ENCODE peak calls at places on chromosomes 2 and 18, in ten cellular contexts. One of them, this sample, is unnamed.

GRCh38 chr2:238945433-238946150 is 97.7 kb downstream of the TWIST2 start:
- DNase-seq in choroid plexus epithelial cell: peak
- DNase-seq in globus pallidus: peak
- DNase-seq in GM23338: peak
- DNase-seq in activated CD4-positive, alpha-beta T cell treated with anti-CD3 and anti-CD28 coated beads, Interleukin-2, amount 50 U/mL, for 1 hour: no peak
- DNase-seq in NCI-H2029: no peak
- DNase-seq in left cardiac atrium: peak
- DNase-seq in amygdala: no peak
- DNase-seq in naive thymus-derived CD4-positive, alpha-beta T cell: peak
- DNase-seq in D341Med: no peak
- DNase-seq in this sample: peak

GRCh38 chr2:200751786-200752185 is 59.9 kb upstream of the BZW1 start:
- DNase-seq in choroid plexus epithelial cell: no peak
- DNase-seq in amygdala: no peak
- DNase-seq in D341Med: no peak
- DNase-seq in activated CD4-positive, alpha-beta T cell treated with anti-CD3 and anti-CD28 coated beads, Interleukin-2, amount 50 U/mL, for 1 hour: no peak
- DNase-seq in naive thymus-derived CD4-positive, alpha-beta T cell: no peak
- DNase-seq in NCI-H2029: no peak
- DNase-seq in globus pallidus: no peak
- DNase-seq in left cardiac atrium: no peak
- DNase-seq in GM23338: no peak
- DNase-seq in this sample: no peak

GRCh38 chr2:241508240-241508509 is 209 bp downstream of the STK25 start:
- DNase-seq in amygdala: no peak
- DNase-seq in choroid plexus epithelial cell: no peak
- DNase-seq in naive thymus-derived CD4-positive, alpha-beta T cell: no peak
- DNase-seq in NCI-H2029: no peak
- DNase-seq in D341Med: peak
- DNase-seq in activated CD4-positive, alpha-beta T cell treated with anti-CD3 and anti-CD28 coated beads, Interleukin-2, amount 50 U/mL, for 1 hour: no peak
- DNase-seq in globus pallidus: no peak
- DNase-seq in left cardiac atrium: no peak
- DNase-seq in GM23338: no peak
- DNase-seq in this sample: no peak

GRCh38 chr2:120594856-120595685 is 140.6 kb upstream of the GLI2 start:
- DNase-seq in activated CD4-positive, alpha-beta T cell treated with anti-CD3 and anti-CD28 coated beads, Interleukin-2, amount 50 U/mL, for 1 hour: no peak
- DNase-seq in GM23338: peak
- DNase-seq in amygdala: no peak
- DNase-seq in naive thymus-derived CD4-positive, alpha-beta T cell: no peak
- DNase-seq in globus pallidus: no peak
- DNase-seq in NCI-H2029: no peak
- DNase-seq in choroid plexus epithelial cell: no peak
- DNase-seq in D341Med: peak
- DNase-seq in left cardiac atrium: no peak
- DNase-seq in this sample: no peak

GRCh38 chr2:29582062-29582461 is 339.3 kb downstream of the ALK start:
- DNase-seq in D341Med: no peak
- DNase-seq in naive thymus-derived CD4-positive, alpha-beta T cell: no peak
- DNase-seq in NCI-H2029: no peak
- DNase-seq in GM23338: no peak
- DNase-seq in activated CD4-positive, alpha-beta T cell treated with anti-CD3 and anti-CD28 coated beads, Interleukin-2, amount 50 U/mL, for 1 hour: no peak
- DNase-seq in left cardiac atrium: no peak
- DNase-seq in globus pallidus: no peak
- DNase-seq in amygdala: no peak
- DNase-seq in choroid plexus epithelial cell: no peak
- DNase-seq in this sample: no peak

GRCh38 chr2:237242091-237242536 is 156.4 kb downstream of the COPS8 start:
- DNase-seq in GM23338: no peak
- DNase-seq in left cardiac atrium: no peak
- DNase-seq in choroid plexus epithelial cell: no peak
- DNase-seq in activated CD4-positive, alpha-beta T cell treated with anti-CD3 and anti-CD28 coated beads, Interleukin-2, amount 50 U/mL, for 1 hour: no peak
- DNase-seq in D341Med: no peak
- DNase-seq in globus pallidus: no peak
- DNase-seq in amygdala: no peak
- DNase-seq in naive thymus-derived CD4-positive, alpha-beta T cell: no peak
- DNase-seq in NCI-H2029: no peak
- DNase-seq in this sample: peak

GRCh38 chr18:3952031-3952430 is 502.1 kb downstream of the TGIF1 start:
- DNase-seq in left cardiac atrium: no peak
- DNase-seq in D341Med: no peak
- DNase-seq in NCI-H2029: no peak
- DNase-seq in choroid plexus epithelial cell: no peak
- DNase-seq in globus pallidus: no peak
- DNase-seq in amygdala: no peak
- DNase-seq in naive thymus-derived CD4-positive, alpha-beta T cell: no peak
- DNase-seq in activated CD4-positive, alpha-beta T cell treated with anti-CD3 and anti-CD28 coated beads, Interleukin-2, amount 50 U/mL, for 1 hour: no peak
- DNase-seq in GM23338: no peak
- DNase-seq in this sample: no peak

GRCh38 chr18:77009675-77010074 is 122.9 kb downstream of the MBP start:
- DNase-seq in globus pallidus: no peak
- DNase-seq in left cardiac atrium: no peak
- DNase-seq in amygdala: no peak
- DNase-seq in NCI-H2029: no peak
- DNase-seq in activated CD4-positive, alpha-beta T cell treated with anti-CD3 and anti-CD28 coated beads, Interleukin-2, amount 50 U/mL, for 1 hour: no peak
- DNase-seq in D341Med: peak
- DNase-seq in choroid plexus epithelial cell: no peak
- DNase-seq in naive thymus-derived CD4-positive, alpha-beta T cell: no peak
- DNase-seq in GM23338: no peak
- DNase-seq in this sample: no peak